ENCODE peak calls at places on chromosomes 11 and 22, in four cellular contexts. E is choroid plexus epithelial cell, Q is IMR-90, O is body of pancreas. R is an unnamed sample.

GRCh38 chr11:62842171-62842717 is 2.9 kb upstream of the WDR74 start:
- DNase-seq in E (peak), Q (no peak), O (no peak), R (peak)

GRCh38 chr11:820655-821512 is 2.2 kb downstream of the PNPLA2 start:
- DNase-seq in E (no peak), Q (peak), O (peak), R (no peak)

GRCh38 chr11:63537293-63538101 is 889 bp downstream of the PLAAT4 start:
- DNase-seq in E (peak), Q (peak), O (peak), R (no peak)

GRCh38 chr11:95291946-95292345 is 60.9 kb upstream of the SESN3 start:
- DNase-seq in E (no peak), Q (no peak), O (no peak), R (no peak)

GRCh38 chr11:128130052-128130451 is 457.3 kb downstream of the ETS1 start:
- DNase-seq in E (no peak), Q (no peak), O (no peak), R (no peak)

GRCh38 chr11:14249121-14249963 is 109.6 kb downstream of the RRAS2 start:
- DNase-seq in E (peak), Q (peak), O (peak), R (peak)

GRCh38 chr11:75706260-75706729 is 11.3 kb upstream of the MOGAT2 start:
- DNase-seq in E (peak), Q (peak), O (peak), R (peak)

GRCh38 chr22:48754611-48755331 is 1072.9 kb downstream of the BRD1 start:
- DNase-seq in E (no peak), Q (no peak), O (no peak), R (no peak)

GRCh38 chr11:83502041-83502440 is 215.9 kb upstream of the CCDC90B start:
- DNase-seq in E (no peak), Q (no peak), O (no peak), R (no peak)

GRCh38 chr11:64251986-64252837 is 882 bp downstream of the PLCB3 start:
- DNase-seq in E (no peak), Q (no peak), O (peak), R (peak)

GRCh38 chr11:12547953-12548650 is 126.1 kb upstream of the TEAD1 start:
- DNase-seq in E (peak), Q (no peak), O (no peak), R (no peak)

GRCh38 chr11:77299528-77299993 is 1.9 kb downstream of the GDPD4 start:
- DNase-seq in E (no peak), Q (peak), O (peak), R (no peak)

GRCh38 chr11:108237058-108237481 is 14.2 kb downstream of the ATM start:
- DNase-seq in E (no peak), Q (no peak), O (no peak), R (no peak)

GRCh38 chr22:26188341-26188740 is 19.1 kb downstream of the SEZ6L start:
- DNase-seq in E (no peak), Q (no peak), O (no peak), R (no peak)

GRCh38 chr11:44430140-44430539 is 120.2 kb upstream of the ALX4 start:
- DNase-seq in E (no peak), Q (no peak), O (no peak), R (no peak)

GRCh38 chr11:44426958-44427357 is 117.0 kb upstream of the ALX4 start:
- DNase-seq in E (no peak), Q (no peak), O (no peak), R (no peak)

GRCh38 chr11:44424841-44425240 is 114.9 kb upstream of the ALX4 start:
- DNase-seq in E (no peak), Q (no peak), O (no peak), R (no peak)

GRCh38 chr11:44426119-44426518 is 116.2 kb upstream of the ALX4 start:
- DNase-seq in E (no peak), Q (no peak), O (no peak), R (no peak)

DNA sequence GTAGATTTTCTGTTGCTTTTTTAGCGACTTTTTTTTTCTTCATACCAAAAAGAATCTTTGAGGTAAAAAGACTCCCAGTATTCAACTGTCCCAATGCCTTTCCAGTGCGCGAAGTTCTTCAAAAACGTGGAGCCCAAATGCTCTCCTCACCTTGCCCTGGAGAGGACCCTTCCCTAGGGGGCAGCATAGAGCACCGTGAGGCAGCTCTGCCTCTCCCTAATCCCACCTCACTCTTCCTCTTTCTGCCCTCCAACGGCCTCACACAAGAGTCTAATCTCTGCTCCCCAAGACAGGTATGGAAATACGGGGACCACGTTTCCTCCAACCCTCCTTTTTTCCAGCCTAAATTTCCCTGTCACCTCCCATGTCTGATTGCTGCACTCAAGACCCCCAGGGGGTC is 117.5 kb upstream of the ALX4 start:
- DNase-seq in E (no peak), Q (no peak), O (no peak), R (no peak)
- TF ChIP-seq CTCF in E (peak), Q (no peak), O (no peak), R (no peak)

GRCh38 chr11:117874253-117874909 is 2.1 kb downstream of the FXYD6 start:
- DNase-seq in E (no peak), Q (no peak), O (no peak), R (no peak)

GRCh38 chr11:117875397-117876048 is 935 bp downstream of the FXYD6 start:
- DNase-seq in E (no peak), Q (no peak), O (no peak), R (no peak)

GRCh38 chr11:117873828-117874125 is 2.7 kb downstream of the FXYD6 start:
- DNase-seq in E (no peak), Q (no peak), O (no peak), R (no peak)

GRCh38 chr11:117876049-117876340 is 463 bp downstream of the FXYD6 start:
- DNase-seq in E (no peak), Q (no peak), O (no peak), R (no peak)

GRCh38 chr11:117874910-117875396 is 1.5 kb downstream of the FXYD6 start:
- DNase-seq in E (no peak), Q (no peak), O (no peak), R (no peak)
- TF ChIP-seq CTCF in E (no peak), Q (no peak), O (no peak), R (no peak)

GRCh38 chr22:20583471-20583922 is 76.1 kb downstream of the MED15 start:
- DNase-seq in E (no peak), Q (no peak), O (no peak), R (no peak)
- TF ChIP-seq CTCF in E (peak), Q (no peak), O (no peak), R (no peak)

GRCh38 chr11:66330931-66331330 is 5.3 kb downstream of the RIN1 start:
- DNase-seq in E (no peak), Q (no peak), O (no peak), R (no peak)
- TF ChIP-seq CTCF in E (no peak), Q (no peak), O (no peak), R (no peak)

DNA sequence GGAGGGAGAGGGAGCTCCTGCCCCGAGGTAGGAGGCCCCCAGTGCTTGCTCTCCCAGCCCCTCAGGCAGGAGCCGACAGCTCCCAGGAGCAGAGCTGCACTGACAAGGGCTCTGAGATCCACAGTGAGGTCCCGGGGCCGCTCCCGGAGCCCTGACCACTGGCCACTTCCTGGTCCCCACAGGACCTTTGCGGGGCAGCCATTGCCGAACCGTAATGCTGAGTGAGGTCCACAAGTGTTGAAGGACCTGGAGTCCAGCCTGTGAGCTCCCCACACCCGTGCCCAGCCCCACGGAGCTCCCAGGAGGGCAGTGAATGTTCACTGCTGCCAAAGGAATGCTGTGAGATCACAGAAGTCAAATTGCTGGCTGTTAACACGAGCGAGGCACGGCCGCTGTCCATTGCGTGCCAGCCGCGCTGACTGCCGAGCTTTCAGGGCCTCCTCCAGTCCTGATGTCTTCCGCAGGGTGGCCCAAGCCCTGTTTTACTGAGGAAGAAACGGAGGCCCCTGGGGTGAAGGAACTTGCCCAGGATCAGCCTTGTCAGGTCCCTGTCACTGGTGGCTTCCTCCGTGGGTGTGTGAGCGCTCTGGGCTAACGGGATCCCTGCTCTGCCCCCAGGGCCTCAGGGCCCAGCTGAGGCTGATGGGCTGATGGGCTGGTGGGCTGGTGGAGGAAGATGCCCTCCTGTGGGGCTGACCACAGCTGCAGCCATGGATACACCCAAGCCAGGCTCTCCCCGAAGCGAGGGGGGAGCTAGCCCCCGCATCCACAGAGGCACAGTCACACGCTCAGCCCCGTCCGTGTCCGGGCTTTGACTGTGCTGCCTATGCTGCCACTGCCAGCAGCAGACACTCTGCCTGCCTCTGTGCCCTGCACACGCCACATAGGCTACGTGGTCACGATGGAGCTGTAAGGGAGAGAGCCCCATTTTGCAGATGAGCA is 70.8 kb downstream of the WNT7B start:
- DNase-seq in E (peak), Q (peak), O (peak), R (no peak)
- TF ChIP-seq CTCF in E (no peak), Q (peak), O (no peak), R (no peak)

DNA sequence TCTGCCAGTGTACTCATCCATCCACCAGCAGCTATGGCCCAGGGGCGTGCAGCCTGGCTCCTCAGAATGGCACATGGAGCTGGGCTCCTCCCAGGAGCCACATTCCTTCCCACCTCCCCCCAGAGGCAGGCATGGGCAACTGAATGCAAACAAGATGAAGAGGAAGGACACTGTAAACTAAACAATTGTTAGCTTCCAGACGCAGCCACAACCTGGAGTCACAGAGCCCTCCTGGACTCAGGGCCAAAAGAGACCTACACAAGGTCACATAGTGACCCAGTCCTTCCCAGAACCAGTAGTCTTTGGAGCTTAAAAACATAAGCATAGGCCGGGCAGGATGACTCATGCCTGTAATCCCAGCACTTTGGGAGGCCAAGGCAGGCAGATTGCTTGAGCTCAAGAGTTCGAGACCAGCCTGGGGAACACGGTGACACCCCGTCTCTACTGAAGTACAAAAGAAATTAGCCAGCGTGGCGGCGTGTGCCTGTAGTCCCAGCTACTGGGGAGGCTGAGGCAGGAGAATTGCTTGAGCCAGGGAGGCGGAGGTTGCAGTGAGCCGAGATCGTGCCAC is 30.7 kb upstream of the CLDN5 start:
- DNase-seq in E (peak), Q (peak), O (no peak), R (no peak)
- TF ChIP-seq CTCF in E (peak), Q (peak), O (no peak), R (no peak)

GRCh38 chr11:131408011-131408640 is 37.7 kb downstream of the NTM start:
- DNase-seq in E (peak), Q (peak), O (peak), R (peak)
- TF ChIP-seq CTCF in E (peak), Q (peak), O (peak), R (peak)

GRCh38 chr22:33210129-33210784 is 152.1 kb upstream of the SYN3 start:
- DNase-seq in E (peak), Q (peak), O (peak), R (peak)
- TF ChIP-seq CTCF in E (peak), Q (peak), O (peak), R (peak)

GRCh38 chr11:86118201-86118600 is 49.3 kb upstream of the PICALM start:
- DNase-seq in E (no peak), Q (no peak), O (no peak), R (no peak)

GRCh38 chr11:86116996-86117705 is 48.3 kb upstream of the PICALM start:
- DNase-seq in E (peak), Q (peak), O (no peak), R (no peak)

GRCh38 chr11:86117706-86118050 is 48.8 kb upstream of the PICALM start:
- DNase-seq in E (no peak), Q (no peak), O (no peak), R (no peak)

GRCh38 chr11:86116386-86116726 is 47.5 kb upstream of the PICALM start:
- DNase-seq in E (peak), Q (peak), O (peak), R (peak)

GRCh38 chr11:86115542-86116385 is 46.9 kb upstream of the PICALM start:
- DNase-seq in E (peak), Q (peak), O (no peak), R (no peak)
- TF ChIP-seq CTCF in E (peak), Q (no peak), O (no peak), R (no peak)

DNA sequence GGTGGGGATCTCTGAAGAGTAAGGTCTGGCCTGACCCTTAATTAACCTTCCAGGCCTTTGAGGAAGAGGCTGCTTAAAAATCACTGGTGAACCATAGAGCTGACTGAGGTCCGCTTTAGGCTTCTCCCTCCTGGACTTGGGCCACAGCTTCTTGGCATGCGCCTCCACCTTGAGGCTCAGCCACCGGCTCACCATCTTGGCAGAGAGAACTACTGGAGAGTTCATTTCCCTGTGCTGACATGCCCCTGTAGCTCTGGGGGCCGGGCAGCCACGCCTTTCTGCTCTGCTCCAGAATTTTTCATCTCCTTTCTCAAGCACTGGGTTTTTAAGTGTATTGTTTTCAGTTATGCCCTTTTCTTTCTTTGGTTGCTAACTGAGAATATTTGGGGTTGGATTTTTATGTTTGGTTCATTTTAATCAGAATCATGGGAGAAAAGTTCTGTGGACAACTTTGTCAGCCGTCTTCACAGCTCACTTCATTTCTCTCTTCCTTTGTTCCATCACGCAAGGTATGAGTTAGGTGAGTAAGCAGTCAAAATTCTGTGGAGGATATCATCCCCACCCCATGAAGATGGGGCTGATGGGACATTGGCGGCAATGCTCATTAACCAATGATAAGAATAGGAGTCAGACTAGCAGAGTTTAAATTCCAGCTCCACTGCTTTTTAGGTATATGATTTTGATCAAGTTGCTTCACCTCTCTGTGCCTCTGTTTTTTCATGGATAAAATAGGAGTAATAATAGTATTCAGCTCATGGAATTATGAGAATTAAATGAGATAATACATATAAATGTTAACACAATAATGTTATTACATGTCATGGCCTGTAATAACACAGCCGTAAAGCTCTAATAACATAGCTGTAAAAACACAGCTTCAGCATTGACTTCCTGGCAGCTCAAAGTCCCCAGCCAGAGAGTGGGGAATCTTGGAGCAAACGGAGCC is 103.9 kb downstream of the DBX1 start:
- DNase-seq in E (no peak), Q (no peak), O (no peak), R (no peak)
- TF ChIP-seq CTCF in E (no peak), Q (no peak), O (no peak), R (no peak)

R was measured in GM20000.